ENCODE peak calls at places on chromosomes 2 and 18, in six cellular contexts. C is fibroblast of lung, P is left ventricle myocardium inferior, K is AG10803, F is BJ, D is upper lobe of right lung. Y is an unnamed sample.

GRCh38 chr2:202035941-202036372 is 2.3 kb downstream of the FZD7 start:
- DNase-seq in C (no peak), P (no peak), K (no peak), F (no peak), D (no peak), Y (no peak)

GRCh38 chr2:38386377-38386776 is 9.3 kb upstream of the ATL2 start:
- DNase-seq in C (no peak), P (no peak), K (no peak), F (no peak), D (no peak), Y (no peak)

GRCh38 chr2:158894078-158894477 is 74.4 kb upstream of the TANC1 start:
- DNase-seq in C (no peak), P (no peak), K (peak), F (no peak), D (no peak), Y (peak)

GRCh38 chr2:105294844-105295481 is 34.6 kb downstream of the TGFBRAP1 start:
- DNase-seq in C (peak), P (no peak), K (peak), F (peak), D (no peak), Y (peak)

GRCh38 chr2:238494573-238494961 is 67.8 kb downstream of the ASB1 start:
- DNase-seq in C (no peak), P (no peak), K (no peak), F (no peak), D (no peak), Y (no peak)

GRCh38 chr2:166651991-166652390 is 157.9 kb upstream of the SCN7A start:
- DNase-seq in C (no peak), P (no peak), K (no peak), F (no peak), D (no peak), Y (no peak)

GRCh38 chr2:189178726-189179606 is 595 bp downstream of the COL5A2 start:
- DNase-seq in C (peak), P (peak), K (peak), F (no peak), D (no peak), Y (no peak)

GRCh38 chr2:133817680-133818566 is 249.7 kb upstream of the NCKAP5 start:
- DNase-seq in C (peak), P (no peak), K (peak), F (peak), D (no peak), Y (peak)

GRCh38 chr18:34773961-34774754 is 64.1 kb downstream of the DTNA start:
- DNase-seq in C (peak), P (peak), K (peak), F (no peak), D (no peak), Y (no peak)

GRCh38 chr2:85132834-85133637 is at the start of gene TCF7L1:
- DNase-seq in C (peak), P (peak), K (peak), F (peak), D (peak), Y (no peak)

GRCh38 chr18:60421356-60422118 is 49.0 kb upstream of the MC4R start:
- DNase-seq in C (no peak), P (no peak), K (peak), F (no peak), D (no peak), Y (no peak)

GRCh38 chr2:99430614-99431258 is 59.1 kb downstream of the REV1 start:
- DNase-seq in C (peak), P (no peak), K (peak), F (peak), D (no peak), Y (peak)

GRCh38 chr2:164328310-164328709 is 293.0 kb downstream of the GRB14 start:
- DNase-seq in C (no peak), P (no peak), K (no peak), F (no peak), D (no peak), Y (no peak)

GRCh38 chr2:165825041-165825440 is 31.0 kb upstream of the GALNT3 start:
- DNase-seq in C (peak), P (no peak), K (peak), F (no peak), D (no peak), Y (no peak)

GRCh38 chr2:2112416-2113131 is 218.5 kb downstream of the MYT1L start:
- DNase-seq in C (no peak), P (no peak), K (no peak), F (no peak), D (no peak), Y (no peak)

GRCh38 chr18:69898241-69898861 is 49.3 kb downstream of the CD226 start:
- DNase-seq in C (no peak), P (no peak), K (no peak), F (no peak), D (no peak), Y (no peak)

GRCh38 chr18:67650661-67651060 is 134.1 kb upstream of the DSEL start:
- DNase-seq in C (no peak), P (no peak), K (peak), F (no peak), D (no peak), Y (no peak)
- H3K4me3 ChIP-seq in C (no peak), P (no peak), K (no peak), F (no peak), D (no peak), Y (no peak)

DNA sequence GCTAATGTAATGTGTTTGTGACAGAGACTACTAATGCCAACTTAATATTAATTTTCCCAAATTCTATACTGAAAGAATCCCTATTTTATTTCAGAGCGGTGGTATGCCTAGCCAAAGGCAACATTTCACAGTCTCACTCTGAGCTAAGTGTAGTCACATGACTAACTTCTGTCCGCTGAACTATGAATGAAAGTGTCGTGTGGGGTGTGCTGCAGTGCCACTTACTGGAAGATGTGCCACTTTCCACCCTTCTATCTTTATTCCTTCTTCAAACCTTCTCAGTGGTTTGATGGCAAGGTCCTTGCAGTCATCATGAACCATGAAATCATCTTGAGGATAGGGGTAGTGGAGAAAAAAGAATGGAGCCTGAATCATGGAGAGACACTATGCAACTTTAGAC is 47.3 kb upstream of the C1D start:
- DNase-seq in C (no peak), P (no peak), K (no peak), F (no peak), D (no peak), Y (no peak)
- TF ChIP-seq CTCF in C (no peak), P (no peak), K (no peak), F (no peak), D (no peak), Y (no peak)

DNA sequence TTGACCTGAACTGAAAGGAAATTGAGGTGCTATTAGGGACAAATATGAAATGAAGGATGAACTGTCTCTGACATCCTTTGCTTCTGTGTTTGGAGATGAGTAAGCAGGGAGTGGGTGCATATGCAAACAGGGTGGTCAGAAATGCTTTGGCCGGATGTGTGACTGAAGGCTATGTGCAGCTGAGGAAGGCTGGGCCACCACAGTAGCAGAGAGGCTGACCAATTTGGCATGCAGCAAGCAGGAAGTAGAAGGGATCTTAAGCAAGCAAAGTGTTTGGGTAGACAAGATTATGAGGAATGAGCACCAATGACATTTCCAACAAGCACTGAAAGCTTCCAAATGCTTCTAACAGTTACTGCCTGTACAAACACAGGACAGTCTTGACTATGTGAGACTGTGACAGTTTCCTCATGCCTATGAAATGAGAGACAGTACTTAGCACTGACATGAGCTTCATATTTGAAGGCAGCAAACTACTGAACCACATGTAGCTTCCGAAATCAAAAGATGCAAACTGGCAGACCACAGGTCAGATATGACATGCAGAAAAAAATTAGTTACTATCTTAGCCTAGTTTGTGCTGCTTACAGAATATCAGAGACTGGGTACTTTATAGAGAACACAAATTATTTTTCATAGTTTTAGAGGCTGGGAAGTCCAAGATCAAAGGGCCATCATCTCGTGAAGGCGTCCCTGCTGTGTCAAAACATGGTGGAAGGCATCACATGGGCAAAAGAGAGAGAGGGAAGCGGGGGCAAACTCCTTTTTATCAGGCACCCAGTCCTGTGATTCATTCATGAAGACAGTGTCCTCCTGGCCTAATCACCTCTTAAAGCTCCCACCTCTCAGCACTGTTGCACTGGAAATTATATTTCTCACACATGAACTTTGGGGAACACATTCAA is 3.2 kb upstream of the ACTR3 start:
- DNase-seq in C (peak), P (peak), K (peak), F (peak), D (peak), Y (peak)
- H3K4me3 ChIP-seq in C (no peak), P (no peak), K (peak), F (no peak), D (no peak), Y (no peak)

GRCh38 chr2:162007447-162008040 is 66.5 kb downstream of the DPP4 start:
- DNase-seq in C (peak), P (no peak), K (no peak), F (no peak), D (no peak), Y (no peak)
- TF ChIP-seq CTCF in C (no peak), P (peak), K (peak), F (peak), D (peak), Y (peak)

GRCh38 chr2:232332940-232333259 is 45.7 kb upstream of the ALPP start:
- DNase-seq in C (no peak), P (no peak), K (no peak), F (no peak), D (peak), Y (no peak)
- H3K4me3 ChIP-seq in C (no peak), P (no peak), K (no peak), F (no peak), D (no peak), Y (no peak)

GRCh38 chr2:52818958-52819357 is 948.6 kb upstream of the CHAC2 start:
- DNase-seq in C (no peak), P (no peak), K (no peak), F (no peak), D (no peak), Y (no peak)

DNA sequence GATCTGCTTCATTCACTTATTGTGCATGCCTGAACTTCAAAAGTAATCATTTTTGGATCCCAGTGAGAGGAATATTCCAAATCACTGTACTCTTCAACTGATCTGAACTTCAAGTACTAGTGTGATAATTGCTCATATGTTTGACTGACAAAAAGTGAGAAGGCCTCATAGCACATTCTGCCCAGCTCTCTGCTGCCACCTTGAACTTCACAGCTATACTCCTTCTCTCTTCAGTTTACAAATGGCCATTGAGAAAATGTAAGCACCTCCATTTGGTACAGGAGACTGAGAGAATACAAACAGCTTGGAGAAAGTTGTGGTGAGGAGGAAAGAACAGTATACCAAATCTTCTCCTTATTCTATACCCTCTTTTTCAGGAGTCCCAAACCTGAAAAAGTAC is 946.0 kb upstream of the CHAC2 start:
- DNase-seq in C (no peak), P (no peak), K (no peak), F (no peak), D (no peak), Y (no peak)
- TF ChIP-seq CTCF in C (no peak), P (no peak), K (no peak), F (no peak), D (no peak), Y (no peak)